ENCODE peak calls at places on chromosomes 13 and 19, in four cellular contexts. M, Y, H and P are unnamed samples.
A peak's percentile ranks its signal among the peaks of the same experiment; 100 is the strongest.

GRCh38 chr13:44726214-44726613 is 150.1 kb upstream of the TSC22D1 start:
- DNase-seq in H (peak; percentile 34), M (no peak), Y (peak; percentile 94), P (no peak)

GRCh38 chr19:55526216-55527196 is 10.4 kb downstream of the SBK2 start:
- DNase-seq in Y (peak; percentile 70), H (no peak), M (peak; percentile 56), P (no peak)

GRCh38 chr19:53903055-53903680 is 5.9 kb upstream of the CACNG7 start:
- DNase-seq in M (peak; percentile 91), H (peak; percentile 44), Y (peak; percentile 59), P (no peak)

GRCh38 chr13:33270906-33271538 is 14.5 kb downstream of the STARD13 start:
- DNase-seq in H (no peak), M (no peak), Y (no peak), P (no peak)

GRCh38 chr19:32570081-32570785 is 10.8 kb upstream of the PDCD5 start:
- DNase-seq in M (peak; percentile 59), H (peak; percentile 57), Y (peak; percentile 72), P (no peak)

GRCh38 chr13:36028359-36028758 is 102.8 kb downstream of the DCLK1 start:
- DNase-seq in M (no peak), H (no peak), Y (no peak), P (no peak)

GRCh38 chr13:27132538-27132937 is 39.1 kb downstream of the USP12 start:
- DNase-seq in Y (no peak), H (no peak), M (no peak), P (no peak)

GRCh38 chr13:59356607-59357006 is 807.1 kb downstream of the DIAPH3 start:
- DNase-seq in M (no peak), Y (peak; percentile 83), H (no peak), P (no peak)

GRCh38 chr13:32252812-32253440 is 62.2 kb downstream of the ZAR1L start:
- DNase-seq in Y (no peak), M (no peak), H (no peak), P (no peak)

GRCh38 chr13:109790951-109791605 is 4.7 kb upstream of the IRS2 start:
- DNase-seq in H (peak; percentile 94), M (peak; percentile 52), Y (peak; percentile 59), P (no peak)

GRCh38 chr19:3146677-3147100 is 10.9 kb downstream of the GNA15 start:
- DNase-seq in Y (no peak), H (peak; percentile 52), M (no peak), P (peak; percentile 35)

GRCh38 chr19:13615890-13616289 is 109.6 kb upstream of the CACNA1A start:
- DNase-seq in M (no peak), Y (no peak), H (no peak), P (no peak)